ENCODE peak calls at places on chromosomes 2 and 18, in six cellular contexts. One of them, this sample, is unnamed.

GRCh38 chr2:4175343-4175742 is 472.0 kb downstream of the DCDC2C start:
- DNase-seq in ovary: no peak
- DNase-seq in cardiac fibroblast: no peak
- DNase-seq in Caki2: no peak
- DNase-seq in M059J: no peak
- DNase-seq in cerebellar cortex: no peak
- DNase-seq in this sample: no peak

GRCh38 chr2:216661639-216662375 is 28.6 kb downstream of the IGFBP2 start:
- DNase-seq in Caki2: no peak
- DNase-seq in cardiac fibroblast: no peak
- DNase-seq in ovary: no peak
- DNase-seq in cerebellar cortex: no peak
- DNase-seq in M059J: peak
- DNase-seq in this sample: no peak

GRCh38 chr2:191836853-191837769 is 9.8 kb downstream of the CAVIN2 start:
- DNase-seq in cerebellar cortex: no peak
- DNase-seq in cardiac fibroblast: peak
- DNase-seq in Caki2: no peak
- DNase-seq in M059J: no peak
- DNase-seq in ovary: no peak
- DNase-seq in this sample: peak

GRCh38 chr2:176109226-176109954 is 2.3 kb downstream of the HOXD11 start:
- DNase-seq in ovary: no peak
- DNase-seq in M059J: no peak
- DNase-seq in cardiac fibroblast: no peak
- DNase-seq in cerebellar cortex: no peak
- DNase-seq in Caki2: no peak
- DNase-seq in this sample: no peak

GRCh38 chr2:86675611-86676015 is 44.5 kb upstream of the RMND5A start:
- DNase-seq in ovary: no peak
- DNase-seq in cerebellar cortex: peak
- DNase-seq in cardiac fibroblast: no peak
- DNase-seq in M059J: no peak
- DNase-seq in Caki2: no peak
- DNase-seq in this sample: peak

GRCh38 chr2:235495373-235496238 is 1.8 kb downstream of the AGAP1 start:
- DNase-seq in cardiac fibroblast: no peak
- DNase-seq in ovary: no peak
- DNase-seq in cerebellar cortex: peak
- DNase-seq in Caki2: no peak
- DNase-seq in M059J: no peak
- DNase-seq in this sample: peak

GRCh38 chr2:44859337-44859736 is 82.2 kb upstream of the SIX3 start:
- DNase-seq in cardiac fibroblast: no peak
- DNase-seq in Caki2: no peak
- DNase-seq in cerebellar cortex: no peak
- DNase-seq in M059J: no peak
- DNase-seq in ovary: no peak
- DNase-seq in this sample: no peak

GRCh38 chr18:49520661-49521145 is 33.7 kb upstream of the C18orf32 start:
- DNase-seq in cardiac fibroblast: peak
- DNase-seq in Caki2: no peak
- DNase-seq in ovary: no peak
- DNase-seq in M059J: peak
- DNase-seq in cerebellar cortex: no peak
- DNase-seq in this sample: peak

GRCh38 chr2:44894058-44894457 is 47.4 kb upstream of the SIX3 start:
- DNase-seq in ovary: no peak
- DNase-seq in cerebellar cortex: no peak
- DNase-seq in M059J: no peak
- DNase-seq in cardiac fibroblast: no peak
- DNase-seq in Caki2: no peak
- DNase-seq in this sample: no peak

GRCh38 chr2:161905389-161906046 is 168.5 kb downstream of the DPP4 start:
- DNase-seq in Caki2: peak
- DNase-seq in cerebellar cortex: no peak
- DNase-seq in M059J: peak
- DNase-seq in cardiac fibroblast: peak
- DNase-seq in ovary: no peak
- DNase-seq in this sample: peak

This sample was measured in MCF 10A.